ENCODE peak calls at places on chromosomes 11 and 22, in five cellular contexts. G, Y, Z, N and P are unnamed samples.
A peak's percentile ranks its signal among the peaks of the same experiment; 100 is the strongest.

GRCh38 chr11:126354631-126355323 is 709 bp upstream of the ST3GAL4 start:
- DNase-seq in G (no peak), Y (no peak), Z (no peak), N (no peak), P (no peak)

GRCh38 chr11:8740156-8740555 is 57.6 kb downstream of the RPL27A start:
- DNase-seq in G (no peak), Y (no peak), Z (no peak), N (no peak), P (no peak)

GRCh38 chr22:47692811-47693210 is 930.4 kb downstream of the TBC1D22A start:
- DNase-seq in G (no peak), Y (no peak), Z (no peak), N (no peak), P (no peak)

GRCh38 chr11:107741044-107741823 is 29.4 kb upstream of the SLN start:
- DNase-seq in G (peak; percentile 25), Y (no peak), Z (peak; percentile 61), N (peak; percentile 24), P (no peak)

GRCh38 chr22:19430890-19431541 is 517 bp downstream of the HIRA start:
- DNase-seq in G (peak; percentile 80), Y (no peak), Z (peak; percentile 27), N (peak; percentile 14), P (no peak)

GRCh38 chr11:14015711-14016110 is 53.2 kb downstream of the SPON1 start:
- DNase-seq in G (peak; percentile 73), Y (no peak), Z (no peak), N (no peak), P (no peak)

GRCh38 chr11:19432370-19433163 is 191.8 kb upstream of the E2F8 start:
- DNase-seq in G (no peak), Y (no peak), Z (no peak), N (peak; percentile 53), P (no peak)

GRCh38 chr11:117232911-117233409 is 489 bp downstream of the RNF214 start:
- DNase-seq in G (no peak), Y (no peak), Z (peak; percentile 54), N (no peak), P (peak; percentile 45)

GRCh38 chr22:18013436-18013835 is 10.9 kb downstream of the MICAL3 start:
- DNase-seq in G (no peak), Y (no peak), Z (no peak), N (no peak), P (no peak)

GRCh38 chr11:35511666-35512065 is 13.8 kb downstream of the PAMR1 start:
- DNase-seq in G (no peak), Y (no peak), Z (no peak), N (peak; percentile 88), P (no peak)

GRCh38 chr11:38950882-38951281 is 2352.8 kb upstream of the RAG2 start:
- DNase-seq in G (no peak), Y (no peak), Z (no peak), N (no peak), P (no peak)

GRCh38 chr11:133902506-133902905 is 54.3 kb downstream of the IGSF9B start:
- DNase-seq in G (no peak), Y (no peak), Z (no peak), N (no peak), P (no peak)

GRCh38 chr11:76310832-76311231 is 70.1 kb downstream of the THAP12 start:
- DNase-seq in G (no peak), Y (no peak), Z (no peak), N (no peak), P (no peak)

GRCh38 chr11:14698771-14699170 is 55.2 kb downstream of the PDE3B start:
- DNase-seq in G (no peak), Y (no peak), Z (no peak), N (no peak), P (no peak)

GRCh38 chr11:8593935-8594909 is at the start of gene STK33:
- DNase-seq in G (peak; percentile 76), Y (no peak), Z (peak; percentile 89), N (no peak), P (peak; percentile 87)

GRCh38 chr11:12189543-12190235 is 79.3 kb downstream of the MICAL2 start:
- DNase-seq in G (no peak), Y (no peak), Z (no peak), N (no peak), P (no peak)

GRCh38 chr22:22404598-22405284 is 103.8 kb downstream of the ZNF280B start:
- DNase-seq in G (no peak), Y (no peak), Z (peak; percentile 40), N (no peak), P (no peak)

GRCh38 chr22:47822459-47822858 is 1060.0 kb downstream of the TBC1D22A start:
- DNase-seq in G (no peak), Y (no peak), Z (no peak), N (no peak), P (no peak)

GRCh38 chr11:16217631-16218030 is 138.7 kb downstream of the SOX6 start:
- DNase-seq in G (no peak), Y (no peak), Z (no peak), N (no peak), P (no peak)

GRCh38 chr11:12066799-12067508 is 43.4 kb upstream of the MICAL2 start:
- DNase-seq in G (peak; percentile 76), Y (no peak), Z (no peak), N (peak; percentile 72), P (no peak)

GRCh38 chr11:23696712-23697111 is 800.1 kb upstream of the LUZP2 start:
- DNase-seq in G (no peak), Y (no peak), Z (no peak), N (no peak), P (no peak)

GRCh38 chr11:2533642-2534115 is 88.9 kb downstream of the KCNQ1 start:
- DNase-seq in G (peak; percentile 91), Y (peak; percentile 66), Z (peak; percentile 67), N (peak; percentile 85), P (no peak)

GRCh38 chr11:45511566-45511965 is 153.9 kb downstream of the CHST1 start:
- DNase-seq in G (no peak), Y (no peak), Z (no peak), N (no peak), P (no peak)

GRCh38 chr11:75445315-75445953 is 12.4 kb upstream of the KLHL35 start:
- DNase-seq in G (peak; percentile 78), Y (peak; percentile 70), Z (peak; percentile 80), N (peak; percentile 38), P (peak; percentile 81)

GRCh38 chr11:12377824-12378593 is 638 bp downstream of the PARVA start:
- DNase-seq in G (peak; percentile 91), Y (peak; percentile 47), Z (no peak), N (peak; percentile 83), P (no peak)

GRCh38 chr22:25008666-25009065 is 56.1 kb downstream of the KIAA1671 start:
- DNase-seq in G (no peak), Y (no peak), Z (no peak), N (peak; percentile 2), P (no peak)

GRCh38 chr11:2774173-2775082 is 74.6 kb upstream of the KCNQ1OT1 start:
- DNase-seq in G (no peak), Y (peak; percentile 4), Z (no peak), N (no peak), P (no peak)

DNA sequence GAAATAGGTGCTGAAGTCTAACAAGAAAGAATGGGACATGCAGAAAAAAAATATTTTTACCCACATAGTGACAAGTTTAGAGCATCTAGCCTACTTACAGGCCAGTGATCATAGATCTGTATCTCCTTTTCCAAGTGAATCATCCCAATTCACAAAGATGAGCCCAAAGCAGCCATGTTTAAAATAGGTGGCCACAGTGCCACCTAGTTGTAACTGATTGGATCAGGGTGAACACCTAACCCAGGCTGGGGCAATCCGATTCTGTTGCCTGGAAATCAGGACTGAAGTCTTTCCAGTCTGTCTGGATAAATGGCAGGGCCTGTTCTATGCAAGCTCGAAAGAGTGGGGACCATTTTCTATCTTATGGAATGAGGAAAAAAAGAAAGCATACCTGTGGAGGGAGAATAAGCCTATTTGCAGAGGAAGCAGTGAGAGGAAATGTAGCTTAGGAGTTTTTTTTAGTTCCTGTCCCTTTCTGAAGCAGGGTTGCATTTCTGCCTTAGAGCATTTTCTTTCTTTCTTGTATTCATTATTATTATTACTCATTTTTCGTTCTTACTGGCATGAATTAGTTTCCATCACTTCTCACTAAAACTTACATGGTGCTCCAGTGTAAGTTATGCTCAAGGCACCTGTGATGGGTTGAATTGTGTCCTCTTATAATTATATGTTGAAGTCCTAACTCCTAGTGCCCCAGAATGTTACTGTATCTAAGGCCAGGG is 113.2 kb upstream of the RAG2 start:
- DNase-seq in G (no peak), Y (no peak), Z (no peak), N (no peak), P (no peak)
- TF ChIP-seq CTCF in G (no peak), Y (no peak), Z (no peak), N (peak; percentile 38), P (peak; percentile 6)

GRCh38 chr11:57085604-57086003 is 96.1 kb upstream of the LRRC55 start:
- DNase-seq in G (no peak), Y (no peak), Z (no peak), N (no peak), P (no peak)
- TF ChIP-seq CTCF in G (peak; percentile 19), Y (no peak), Z (no peak), N (peak; percentile 36), P (no peak)

GRCh38 chr11:114501901-114502300 is 57.8 kb downstream of the NXPE1 start:
- DNase-seq in G (no peak), Y (no peak), Z (no peak), N (no peak), P (no peak)

GRCh38 chr11:114496915-114497314 is 57.6 kb downstream of the REXO2 start:
- DNase-seq in G (no peak), Y (no peak), Z (no peak), N (no peak), P (no peak)
- TF ChIP-seq CTCF in G (no peak), Y (no peak), Z (no peak), N (no peak), P (no peak)

GRCh38 chr11:119372260-119373058 is 9.0 kb downstream of the USP2 start:
- DNase-seq in G (no peak), Y (no peak), Z (no peak), N (no peak), P (no peak)

GRCh38 chr11:119371778-119372182 is 9.7 kb downstream of the USP2 start:
- DNase-seq in G (peak; percentile 25), Y (no peak), Z (no peak), N (no peak), P (no peak)

GRCh38 chr11:119373917-119374631 is 7.4 kb downstream of the USP2 start:
- DNase-seq in G (peak; percentile 88), Y (peak; percentile 52), Z (peak; percentile 63), N (peak; percentile 66), P (peak; percentile 10)

GRCh38 chr11:119374632-119375394 is 6.7 kb downstream of the USP2 start:
- DNase-seq in G (no peak), Y (no peak), Z (no peak), N (peak; percentile 16), P (no peak)

DNA sequence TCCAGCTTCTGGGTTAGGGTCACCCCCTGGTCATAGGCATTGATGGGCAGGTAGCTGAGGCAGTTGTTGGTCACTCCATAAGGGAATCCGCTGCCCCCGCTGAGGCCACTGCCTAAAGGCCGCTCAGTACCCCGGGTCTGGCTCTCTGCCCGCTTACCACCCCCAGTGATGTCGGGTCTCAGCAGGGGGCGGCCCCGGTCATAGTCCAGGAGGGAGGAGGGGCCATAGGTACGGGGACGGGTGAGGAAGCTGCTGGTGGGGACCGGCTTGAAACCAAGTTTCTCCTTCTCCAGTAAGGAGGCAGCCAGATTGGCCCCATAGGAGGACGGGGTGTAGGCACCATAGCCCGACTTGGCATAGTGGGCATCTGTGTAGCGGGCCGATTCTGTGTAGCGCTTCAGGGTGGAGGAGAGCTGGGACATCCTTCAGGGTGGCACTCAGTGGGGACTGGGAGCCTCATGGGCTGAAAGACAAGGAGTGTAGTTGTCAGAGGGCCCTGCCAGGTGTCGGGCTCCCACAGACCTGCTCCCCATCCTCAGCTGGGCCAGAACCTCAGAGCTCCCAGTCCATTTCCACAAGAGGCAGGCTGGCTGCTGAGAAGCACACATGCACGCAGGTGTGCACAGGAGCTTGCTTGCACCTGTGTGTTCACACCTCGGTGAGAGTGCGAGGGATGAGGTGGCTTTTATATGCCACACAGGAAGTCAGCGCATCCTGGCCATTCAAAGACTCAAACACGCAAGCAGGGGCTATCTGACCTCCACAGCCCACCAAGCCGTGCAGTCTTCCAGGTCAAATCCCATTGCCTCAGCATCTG is 8.2 kb downstream of the USP2 start:
- DNase-seq in G (no peak), Y (no peak), Z (no peak), N (no peak), P (no peak)
- TF ChIP-seq CTCF in G (no peak), Y (no peak), Z (no peak), N (no peak), P (no peak)